ENCODE peak calls at places on chromosomes 6 and 20, in five cellular contexts. D is H1, L is heart right ventricle, V is psoas muscle, U is sigmoid colon. W is an unnamed sample. For H3K4me1, the result is how much of the 10 kb centered on the place peaks cover.

GRCh38 chr20:32522525-32522774 is 62.7 kb downstream of the NOL4L start:
- DNase-seq in L (no peak), U (no peak), V (no peak), D (no peak), W (no peak)

GRCh38 chr6:168374051-168374502 is 54.5 kb upstream of the DACT2 start:
- DNase-seq in U (peak), V (peak), D (no peak), L (no peak), W (no peak)

GRCh38 chr6:140289186-140289585 is 914.7 kb upstream of the CITED2 start:
- DNase-seq in L (no peak), D (no peak), V (no peak), U (no peak), W (no peak)

GRCh38 chr20:59972037-59972801 is 14.0 kb downstream of the CDH26 start:
- DNase-seq in V (no peak), D (no peak), L (no peak), U (no peak), W (no peak)

GRCh38 chr6:17853533-17853932 is 133.9 kb downstream of the KIF13A start:
- DNase-seq in U (no peak), L (no peak), V (no peak), D (no peak), W (no peak)

GRCh38 chr6:19024737-19025136 is 637.6 kb downstream of the RNF144B start:
- DNase-seq in V (no peak), L (peak), U (no peak), D (no peak), W (peak)

GRCh38 chr6:160088069-160088773 is 33.4 kb upstream of the SLC22A1 start:
- DNase-seq in V (peak), U (peak), D (no peak), L (peak), W (peak)

GRCh38 chr20:34250005-34250404 is 8.8 kb downstream of the ASIP start:
- DNase-seq in D (no peak), V (no peak), L (no peak), U (no peak), W (no peak)

GRCh38 chr6:111793711-111794111 is 79.5 kb downstream of the FYN start:
- DNase-seq in L (no peak), V (no peak), U (no peak), D (no peak), W (no peak)

GRCh38 chr6:55388161-55388560 is 60.9 kb downstream of the GFRAL start:
- DNase-seq in D (no peak), U (no peak), L (no peak), V (no peak), W (no peak)

GRCh38 chr20:32452776-32453466 is 94.8 kb downstream of the ASXL1 start:
- DNase-seq in D (no peak), V (no peak), U (no peak), L (no peak), W (no peak)

GRCh38 chr20:48457261-48458002 is 370.4 kb downstream of the PREX1 start:
- DNase-seq in L (no peak), V (no peak), D (no peak), U (peak), W (no peak)

GRCh38 chr6:3001773-3002293 is 2.1 kb downstream of the NQO2 start:
- DNase-seq in D (no peak), L (peak), V (no peak), U (no peak), W (peak)

GRCh38 chr6:82492134-82492533 is 128.5 kb downstream of the TPBG start:
- DNase-seq in D (no peak), L (no peak), V (no peak), U (no peak), W (no peak)

GRCh38 chr20:32549842-32550241 is 35.3 kb downstream of the NOL4L start:
- DNase-seq in V (no peak), D (no peak), U (no peak), L (no peak), W (no peak)

GRCh38 chr6:67933278-67933677 is 701.8 kb upstream of the ADGRB3 start:
- DNase-seq in V (no peak), U (no peak), D (no peak), L (no peak), W (no peak)

GRCh38 chr6:166437661-166438060 is 54.9 kb upstream of the MPC1 start:
- DNase-seq in L (no peak), V (no peak), D (no peak), U (no peak), W (no peak)

GRCh38 chr6:4327841-4328240 is 192.5 kb upstream of the ECI2 start:
- DNase-seq in L (no peak), U (no peak), V (no peak), D (no peak), W (no peak)

GRCh38 chr20:18288748-18289705 is 700 bp downstream of the ZNF133 start:
- DNase-seq in V (peak), D (no peak), U (no peak), L (no peak), W (no peak)

DNA sequence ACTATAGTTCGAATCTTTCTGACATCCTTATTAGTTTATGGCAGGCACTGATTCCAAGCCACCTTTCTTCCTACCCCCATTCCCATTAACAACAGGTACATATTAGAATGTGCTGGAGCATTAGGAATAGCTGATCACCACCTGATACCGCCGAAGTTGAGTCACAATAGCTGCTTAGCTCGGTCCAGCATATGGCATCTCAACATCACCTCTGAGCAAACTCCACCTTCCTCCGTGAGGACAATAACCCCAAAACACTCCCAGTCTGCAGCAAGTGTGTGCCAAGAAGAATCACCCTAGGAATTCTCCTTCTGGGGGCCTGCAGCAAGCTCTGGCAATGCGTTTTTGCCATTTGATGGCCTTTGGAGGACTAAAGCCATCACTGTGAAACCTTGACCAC is 8.7 kb downstream of the PMEPA1 start:
- DNase-seq in D (no peak), U (no peak), V (no peak), L (no peak), W (no peak)
- H3K4me1 ChIP-seq in D (under half), U (under half), V (under half), L (under half), W (under half)

DNA sequence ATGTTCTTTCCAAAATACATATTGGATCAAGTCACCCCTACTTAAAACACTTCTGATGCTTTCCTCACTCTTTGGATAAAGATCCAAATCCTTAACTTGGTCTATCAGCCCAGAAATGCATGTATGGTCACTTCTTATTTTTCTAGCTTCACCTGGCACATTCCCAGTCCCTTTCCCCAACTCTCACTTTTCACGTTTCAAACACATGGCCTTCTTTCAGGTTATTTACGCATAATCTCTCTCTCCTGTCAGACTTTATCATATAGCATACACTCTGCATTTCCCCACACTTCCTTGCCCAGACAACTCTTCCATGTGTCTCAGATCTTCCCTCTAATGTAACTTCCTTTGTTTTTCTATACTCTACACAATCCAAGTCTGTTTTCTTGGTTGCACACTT is 12.8 kb downstream of the PHIP start:
- DNase-seq in V (no peak), U (no peak), L (no peak), D (no peak), W (peak)
- H3K4me1 ChIP-seq in V (under half), U (under half), L (under half), D (under half), W (under half)

GRCh38 chr6:155398701-155399061 is 57.0 kb downstream of the NOX3 start:
- DNase-seq in D (no peak), U (no peak), L (no peak), V (no peak), W (no peak)
- H3K4me1 ChIP-seq in D (under half), U (under half), L (under half), V (under half), W (under half)

DNA sequence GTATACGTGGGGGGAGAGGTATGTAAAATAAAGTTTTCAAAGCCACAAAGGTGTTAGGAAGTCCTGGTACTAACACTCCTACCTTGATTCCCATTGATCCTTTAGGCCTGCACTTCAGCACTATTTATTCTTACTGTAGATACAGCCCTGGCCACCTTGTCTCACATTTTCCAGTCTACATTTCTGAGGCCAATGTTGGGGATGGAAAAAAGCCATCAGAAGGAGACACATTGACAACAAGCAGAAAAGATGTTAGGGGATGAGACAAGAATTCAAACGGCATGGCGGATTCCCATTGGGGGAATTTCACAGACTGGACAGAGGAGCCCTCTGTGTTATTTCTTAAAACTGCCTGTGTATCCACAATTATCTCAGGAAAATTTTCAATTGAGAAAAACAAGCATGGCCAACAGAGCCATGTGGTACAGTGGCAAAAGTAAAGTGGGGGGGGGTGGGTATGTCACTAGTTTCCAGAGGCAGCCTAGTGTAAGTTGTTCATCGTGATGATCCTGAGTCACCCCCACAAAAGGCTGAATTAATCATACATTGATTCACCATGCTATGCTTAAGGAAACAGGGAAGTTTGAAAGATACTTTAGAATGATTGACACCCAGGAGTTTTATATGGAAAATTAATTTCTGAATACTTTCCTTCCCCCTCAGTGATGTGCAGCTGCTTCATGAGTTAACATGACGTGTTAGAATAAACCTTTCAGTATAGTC is 40.5 kb downstream of the RREB1 start:
- DNase-seq in V (no peak), U (no peak), L (no peak), D (no peak), W (no peak)
- H3K4me1 ChIP-seq in V (half or more), U (half or more), L (under half), D (under half), W (half or more)

GRCh38 chr6:24861934-24862333 is 63.2 kb upstream of the ARMH2 start:
- DNase-seq in L (no peak), U (no peak), D (no peak), V (no peak), W (no peak)

GRCh38 chr6:24868765-24869164 is 67.0 kb downstream of the RIPOR2 start:
- DNase-seq in D (no peak), U (no peak), L (no peak), V (no peak), W (no peak)

GRCh38 chr6:24865161-24865560 is 66.4 kb upstream of the ARMH2 start:
- DNase-seq in L (no peak), U (no peak), V (no peak), D (no peak), W (no peak)

GRCh38 chr6:24867104-24867703 is 68.5 kb upstream of the ARMH2 start:
- DNase-seq in L (no peak), V (no peak), D (no peak), U (no peak), W (no peak)

GRCh38 chr6:24864345-24864744 is 65.6 kb upstream of the ARMH2 start:
- DNase-seq in L (no peak), V (no peak), D (no peak), U (no peak), W (peak)
- H3K4me1 ChIP-seq in L (under half), V (under half), D (under half), U (under half), W (under half)

GRCh38 chr6:56713285-56713684 is 70.6 kb upstream of the DST start:
- DNase-seq in L (peak), D (no peak), V (peak), U (peak), W (no peak)
- H3K4me1 ChIP-seq in L (under half), D (under half), V (half or more), U (under half), W (under half)

GRCh38 chr6:42103218-42103617 is 39.2 kb downstream of the C6orf132 start:
- DNase-seq in D (no peak), V (no peak), L (no peak), U (no peak), W (no peak)

GRCh38 chr6:42095776-42096541 is 45.6 kb downstream of the TAF8 start:
- DNase-seq in V (no peak), D (no peak), U (no peak), L (no peak), W (no peak)

GRCh38 chr6:42101186-42101657 is 41.2 kb downstream of the C6orf132 start:
- DNase-seq in L (no peak), U (peak), D (no peak), V (no peak), W (peak)

GRCh38 chr6:42100029-42100901 is 42.2 kb downstream of the C6orf132 start:
- DNase-seq in V (no peak), L (no peak), U (no peak), D (no peak), W (peak)

GRCh38 chr6:42099340-42100028 is 42.9 kb downstream of the C6orf132 start:
- DNase-seq in D (no peak), U (no peak), L (no peak), V (no peak), W (peak)
- H3K4me1 ChIP-seq in D (under half), U (under half), L (under half), V (under half), W (under half)

W was measured in cardiac muscle cell.